ENCODE peak calls at places on chromosome 20, in six cellular contexts. E is thoracic aorta, L is endodermal cell, P is astrocyte, Q is cardiac muscle cell, O is fibroblast of the aortic adventitia. G is an unnamed sample.

GRCh38 chr20:44115762-44116644 is 71.0 kb downstream of the JPH2 start:
- DNase-seq in E (no peak), P (no peak), O (no peak), Q (no peak), L (peak; percentile 45), G (no peak)

GRCh38 chr20:33826270-33826897 is 15.2 kb downstream of the CHMP4B start:
- DNase-seq in Q (no peak), O (no peak), L (peak; percentile 77), P (no peak), E (no peak), G (no peak)

GRCh38 chr20:17967595-17968365 is 814 bp downstream of the SNX5 start:
- DNase-seq in O (peak; percentile 66), Q (peak; percentile 63), P (peak; percentile 53), E (no peak), L (no peak), G (peak; percentile 63)

GRCh38 chr20:20237093-20237959 is 130.6 kb upstream of the INSM1 start:
- DNase-seq in L (peak; percentile 82), E (no peak), O (peak; percentile 47), Q (peak; percentile 46), P (no peak), G (peak; percentile 29)

GRCh38 chr20:35474504-35474903 is 19.1 kb downstream of the CEP250 start:
- DNase-seq in Q (no peak), E (no peak), O (no peak), P (no peak), L (no peak), G (no peak)

GRCh38 chr20:47276856-47277541 is 79.5 kb downstream of the ZMYND8 start:
- DNase-seq in O (peak; percentile 74), L (no peak), E (no peak), Q (peak; percentile 86), P (peak; percentile 83), G (peak; percentile 68)

GRCh38 chr20:21609981-21610380 is 95.5 kb upstream of the PAX1 start:
- DNase-seq in E (no peak), P (no peak), L (no peak), O (no peak), Q (no peak), G (no peak)

GRCh38 chr20:37327748-37328147 is 18.2 kb upstream of the SRC start:
- DNase-seq in P (peak; percentile 83), Q (peak; percentile 88), O (peak; percentile 95), L (no peak), E (peak; percentile 77), G (peak; percentile 95)

GRCh38 chr20:48739395-48740268 is 88.2 kb downstream of the PREX1 start:
- DNase-seq in E (no peak), L (no peak), P (no peak), Q (no peak), O (no peak), G (peak; percentile 32)

GRCh38 chr20:58402305-58402704 is 13.3 kb downstream of the VAPB start:
- DNase-seq in O (no peak), E (no peak), P (no peak), L (no peak), Q (no peak), G (no peak)

GRCh38 chr20:7926767-7927166 is 13.5 kb downstream of the HAO1 start:
- DNase-seq in L (no peak), E (no peak), O (peak; percentile 75), Q (peak; percentile 72), P (peak; percentile 28), G (peak; percentile 58)

GRCh38 chr20:60060593-60060992 is 102.4 kb downstream of the CDH26 start:
- DNase-seq in L (peak; percentile 24), Q (no peak), E (no peak), P (no peak), O (no peak), G (no peak)

GRCh38 chr20:19812056-19812455 is 54.0 kb downstream of the RIN2 start:
- DNase-seq in Q (no peak), L (no peak), E (no peak), O (no peak), P (peak; percentile 56), G (no peak)

DNA sequence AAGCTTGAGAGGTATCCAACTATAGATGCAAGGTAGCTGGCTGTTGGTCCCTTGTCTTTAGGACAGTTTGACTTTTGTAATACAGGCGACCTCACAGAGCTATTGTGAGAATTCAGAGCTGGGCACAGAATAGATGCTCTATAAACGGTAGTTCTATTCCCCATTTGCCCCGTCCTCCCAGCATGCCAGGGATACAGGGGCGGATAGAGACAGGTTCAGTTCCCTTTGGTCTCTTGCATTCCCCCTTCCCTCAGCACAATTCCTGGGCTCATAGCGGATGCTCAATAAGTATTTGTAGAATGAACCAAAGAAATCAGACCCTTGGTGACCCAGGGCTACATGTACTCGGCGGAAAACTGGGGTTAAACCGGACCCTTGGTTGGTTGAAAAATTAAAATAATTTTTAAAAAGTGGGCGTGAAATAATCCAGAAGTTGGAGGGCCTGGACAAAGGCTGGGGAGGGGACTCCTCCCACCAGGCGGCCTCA is 707 bp upstream of the TOP1 start:
- DNase-seq in E (no peak), P (no peak), L (no peak), Q (no peak), O (no peak), G (no peak)
- H3K4me3 ChIP-seq in E (peak overlapping the region; percentile 89), P (peak overlapping the region; percentile 51), L (peak overlapping the region; percentile 71), Q (peak overlapping the region; percentile 24), O (peak overlapping the region; percentile 61), G (peak overlapping the region; percentile 78)

DNA sequence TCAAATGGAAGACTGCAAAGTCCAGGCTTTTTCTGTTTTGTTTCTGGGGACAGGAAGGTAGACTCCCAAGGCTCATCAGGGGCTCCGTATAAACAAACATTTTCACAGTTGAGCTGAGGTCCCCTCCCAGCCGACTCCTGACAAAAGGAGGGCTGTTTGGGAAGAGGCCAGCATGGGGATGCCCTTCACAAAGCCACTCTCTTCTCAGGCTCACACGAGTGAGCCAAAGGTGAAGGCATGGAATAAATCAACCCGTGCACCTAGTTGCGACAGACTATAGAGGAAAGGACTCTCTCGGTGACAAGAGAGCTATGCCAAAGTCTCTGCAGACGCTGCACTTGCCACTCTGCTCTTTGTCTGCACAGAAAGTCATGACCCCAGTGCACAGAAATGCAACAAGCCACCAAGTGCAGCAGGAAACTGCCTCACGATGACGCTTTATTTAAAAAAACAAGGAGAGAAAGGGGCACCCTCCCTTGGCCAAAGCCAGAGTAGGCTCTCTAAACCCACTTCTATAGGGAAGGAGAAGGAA is 21.1 kb downstream of the JAG1 start:
- DNase-seq in Q (no peak), E (no peak), P (peak; percentile 19), O (no peak), L (no peak), G (no peak)
- TF ChIP-seq CTCF in Q (no peak), E (no peak), P (no peak), O (no peak), L (no peak), G (no peak)

DNA sequence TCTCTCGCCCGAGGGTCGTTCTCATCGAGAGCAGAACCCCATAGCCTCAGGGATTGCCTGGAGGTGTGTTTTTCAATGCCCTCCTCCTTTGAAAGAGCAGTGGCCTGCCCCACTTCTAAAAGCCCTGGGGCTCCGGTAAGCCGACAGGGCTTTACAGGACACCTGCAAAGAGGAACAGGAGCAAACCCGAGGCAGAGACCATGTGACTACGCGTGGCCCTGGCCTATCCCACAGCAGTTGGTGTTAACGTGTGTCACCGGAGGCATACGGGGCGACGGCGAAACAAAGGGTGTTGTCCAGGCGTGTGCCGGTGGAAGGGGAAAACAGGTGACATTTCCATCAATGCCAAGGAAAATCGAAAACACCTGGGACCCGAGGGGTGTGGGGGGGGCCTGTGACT is 972.9 kb upstream of the DEFB115 start:
- DNase-seq in E (no peak), Q (no peak), O (no peak), L (no peak), P (no peak), G (no peak)
- H3K4me3 ChIP-seq in E (peak overlapping the region; percentile 86), Q (peak overlapping the region; percentile 31), O (no peak overlapping the region), L (no peak overlapping the region), P (no peak overlapping the region), G (no peak overlapping the region)

GRCh38 chr20:45138451-45139300 is 14.4 kb upstream of the WFDC12 start:
- DNase-seq in P (no peak), O (no peak), E (no peak), Q (peak; percentile 42), L (peak; percentile 96), G (no peak)
- TF ChIP-seq CTCF in P (peak; percentile 29), O (peak; percentile 71), E (peak; percentile 15), Q (peak; percentile 84), L (peak; percentile 94), G (peak; percentile 55)

DNA sequence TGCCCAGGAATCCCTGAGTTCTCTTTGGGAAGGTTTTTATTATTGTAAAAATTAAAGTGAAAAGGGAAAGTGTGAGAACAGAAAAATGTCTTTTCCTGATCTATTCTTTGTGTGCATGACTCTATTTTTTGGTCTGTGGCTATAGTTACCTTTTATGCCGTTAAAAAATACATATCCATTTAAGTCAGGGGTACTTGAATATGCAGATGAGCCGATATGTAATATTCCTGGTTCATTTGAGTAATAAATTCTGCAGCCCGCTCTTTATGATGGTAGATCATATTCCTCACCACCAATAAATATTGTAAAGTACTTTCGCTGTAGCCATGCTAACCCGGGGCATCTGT is 503 bp upstream of the MYT1 start:
- DNase-seq in E (no peak), O (no peak), P (no peak), Q (no peak), L (no peak), G (no peak)
- H3K4me3 ChIP-seq in E (no peak overlapping the region), O (no peak overlapping the region), P (no peak overlapping the region), Q (no peak overlapping the region), L (no peak overlapping the region), G (no peak overlapping the region)

GRCh38 chr20:39190666-39191570 is 228.8 kb downstream of the DHX35 start:
- DNase-seq in E (no peak), O (peak; percentile 4), L (no peak), P (peak; percentile 0), Q (no peak), G (peak; percentile 51)
- TF ChIP-seq CTCF in E (no peak), O (no peak), L (no peak), P (no peak), Q (no peak), G (no peak)

G was measured in AG10803.